ENCODE peak calls at places on chromosomes 12 and 14, in nine cellular contexts. One of them, this sample, is unnamed.

GRCh38 chr12:3520168-3520567 is 29.2 kb downstream of the PRMT8 start:
- DNase-seq in cardiac fibroblast: no peak
- DNase-seq in HL-60: no peak
- DNase-seq in fibroblast of lung: no peak
- DNase-seq in pancreas: peak; percentile 89
- DNase-seq in fibroblast of the aortic adventitia: no peak
- DNase-seq in ovary: no peak
- DNase-seq in lung: no peak
- DNase-seq in psoas muscle: peak; percentile 57
- DNase-seq in this sample: no peak

GRCh38 chr12:131418884-131419283 is 292.0 kb upstream of the SFSWAP start:
- DNase-seq in cardiac fibroblast: no peak
- DNase-seq in HL-60: no peak
- DNase-seq in fibroblast of lung: no peak
- DNase-seq in pancreas: no peak
- DNase-seq in fibroblast of the aortic adventitia: no peak
- DNase-seq in ovary: no peak
- DNase-seq in lung: no peak
- DNase-seq in psoas muscle: no peak
- DNase-seq in this sample: no peak

GRCh38 chr14:61965030-61965745 is 203.0 kb downstream of the SNAPC1 start:
- DNase-seq in cardiac fibroblast: peak; percentile 42
- DNase-seq in HL-60: no peak
- DNase-seq in fibroblast of lung: peak; percentile 96
- DNase-seq in pancreas: no peak
- DNase-seq in fibroblast of the aortic adventitia: peak; percentile 59
- DNase-seq in ovary: no peak
- DNase-seq in lung: no peak
- DNase-seq in psoas muscle: no peak
- DNase-seq in this sample: peak; percentile 92

GRCh38 chr14:89241934-89242670 is 174.9 kb downstream of the FOXN3 start:
- DNase-seq in cardiac fibroblast: no peak
- DNase-seq in HL-60: no peak
- DNase-seq in fibroblast of lung: no peak
- DNase-seq in pancreas: no peak
- DNase-seq in fibroblast of the aortic adventitia: no peak
- DNase-seq in ovary: no peak
- DNase-seq in lung: no peak
- DNase-seq in psoas muscle: no peak
- DNase-seq in this sample: no peak

GRCh38 chr12:20628388-20628787 is 66.7 kb upstream of the SLCO1C1 start:
- DNase-seq in cardiac fibroblast: no peak
- DNase-seq in HL-60: no peak
- DNase-seq in fibroblast of lung: no peak
- DNase-seq in pancreas: no peak
- DNase-seq in fibroblast of the aortic adventitia: no peak
- DNase-seq in ovary: no peak
- DNase-seq in lung: no peak
- DNase-seq in psoas muscle: no peak
- DNase-seq in this sample: no peak

GRCh38 chr14:86858043-86858442 is 1134.9 kb downstream of the GALC start:
- DNase-seq in cardiac fibroblast: peak; percentile 60
- DNase-seq in HL-60: no peak
- DNase-seq in fibroblast of lung: peak; percentile 63
- DNase-seq in pancreas: no peak
- DNase-seq in fibroblast of the aortic adventitia: peak; percentile 56
- DNase-seq in ovary: no peak
- DNase-seq in lung: no peak
- DNase-seq in psoas muscle: no peak
- DNase-seq in this sample: peak; percentile 75

GRCh38 chr12:49984960-49985359 is 12.2 kb downstream of the AQP6 start:
- DNase-seq in cardiac fibroblast: no peak
- DNase-seq in HL-60: no peak
- DNase-seq in fibroblast of lung: no peak
- DNase-seq in pancreas: no peak
- DNase-seq in fibroblast of the aortic adventitia: no peak
- DNase-seq in ovary: no peak
- DNase-seq in lung: no peak
- DNase-seq in psoas muscle: no peak
- DNase-seq in this sample: no peak

GRCh38 chr14:57848353-57848752 is 17.5 kb downstream of the SLC35F4 start:
- DNase-seq in cardiac fibroblast: no peak
- DNase-seq in HL-60: no peak
- DNase-seq in fibroblast of lung: no peak
- DNase-seq in pancreas: no peak
- DNase-seq in fibroblast of the aortic adventitia: peak; percentile 68
- DNase-seq in ovary: no peak
- DNase-seq in lung: no peak
- DNase-seq in psoas muscle: no peak
- DNase-seq in this sample: no peak

GRCh38 chr12:122893208-122894151 is 2.4 kb downstream of the VPS37B start:
- DNase-seq in cardiac fibroblast: no peak
- DNase-seq in HL-60: no peak
- DNase-seq in fibroblast of lung: no peak
- DNase-seq in pancreas: no peak
- DNase-seq in fibroblast of the aortic adventitia: no peak
- DNase-seq in ovary: no peak
- DNase-seq in lung: no peak
- DNase-seq in psoas muscle: no peak
- DNase-seq in this sample: no peak

GRCh38 chr12:122895290-122895689 is 634 bp downstream of the VPS37B start:
- DNase-seq in cardiac fibroblast: no peak
- DNase-seq in HL-60: no peak
- DNase-seq in fibroblast of lung: no peak
- DNase-seq in pancreas: no peak
- DNase-seq in fibroblast of the aortic adventitia: no peak
- DNase-seq in ovary: no peak
- DNase-seq in lung: no peak
- DNase-seq in psoas muscle: no peak
- DNase-seq in this sample: peak; percentile 53

GRCh38 chr12:122889658-122890561 is 6.0 kb downstream of the VPS37B start:
- DNase-seq in cardiac fibroblast: no peak
- DNase-seq in HL-60: peak; percentile 73
- DNase-seq in fibroblast of lung: no peak
- DNase-seq in pancreas: no peak
- DNase-seq in fibroblast of the aortic adventitia: no peak
- DNase-seq in ovary: no peak
- DNase-seq in lung: no peak
- DNase-seq in psoas muscle: no peak
- DNase-seq in this sample: no peak

GRCh38 chr12:122894173-122895121 is 1.5 kb downstream of the VPS37B start:
- DNase-seq in cardiac fibroblast: no peak
- DNase-seq in HL-60: no peak
- DNase-seq in fibroblast of lung: no peak
- DNase-seq in pancreas: no peak
- DNase-seq in fibroblast of the aortic adventitia: no peak
- DNase-seq in ovary: no peak
- DNase-seq in lung: peak; percentile 76
- DNase-seq in psoas muscle: no peak
- DNase-seq in this sample: no peak

GRCh38 chr12:122891661-122892525 is 4.0 kb downstream of the VPS37B start:
- DNase-seq in cardiac fibroblast: peak; percentile 64
- DNase-seq in HL-60: peak; percentile 60
- DNase-seq in fibroblast of lung: peak; percentile 75
- DNase-seq in pancreas: no peak
- DNase-seq in fibroblast of the aortic adventitia: no peak
- DNase-seq in ovary: no peak
- DNase-seq in lung: no peak
- DNase-seq in psoas muscle: no peak
- DNase-seq in this sample: peak; percentile 74
- H3K4me3 ChIP-seq in cardiac fibroblast: peak overlapping the region; percentile 31
- H3K4me3 ChIP-seq in HL-60: no peak overlapping the region
- H3K4me3 ChIP-seq in fibroblast of lung: no peak overlapping the region
- H3K4me3 ChIP-seq in pancreas: no peak overlapping the region
- H3K4me3 ChIP-seq in fibroblast of the aortic adventitia: no peak overlapping the region
- H3K4me3 ChIP-seq in ovary: no peak overlapping the region
- H3K4me3 ChIP-seq in lung: no peak overlapping the region
- H3K4me3 ChIP-seq in psoas muscle: peak overlapping the region; percentile 33
- H3K4me3 ChIP-seq in this sample: peak overlapping the region; percentile 69

GRCh38 chr14:103915616-103916015 is 12.6 kb upstream of the TDRD9 start:
- DNase-seq in cardiac fibroblast: no peak
- DNase-seq in HL-60: no peak
- DNase-seq in fibroblast of lung: no peak
- DNase-seq in pancreas: no peak
- DNase-seq in fibroblast of the aortic adventitia: no peak
- DNase-seq in ovary: no peak
- DNase-seq in lung: no peak
- DNase-seq in psoas muscle: no peak
- DNase-seq in this sample: no peak

GRCh38 chr14:103925316-103925715 is 2.9 kb upstream of the TDRD9 start:
- DNase-seq in cardiac fibroblast: no peak
- DNase-seq in HL-60: peak; percentile 70
- DNase-seq in fibroblast of lung: no peak
- DNase-seq in pancreas: no peak
- DNase-seq in fibroblast of the aortic adventitia: no peak
- DNase-seq in ovary: no peak
- DNase-seq in lung: no peak
- DNase-seq in psoas muscle: no peak
- DNase-seq in this sample: no peak

GRCh38 chr14:103923863-103924262 is 4.4 kb upstream of the TDRD9 start:
- DNase-seq in cardiac fibroblast: peak; percentile 16
- DNase-seq in HL-60: no peak
- DNase-seq in fibroblast of lung: no peak
- DNase-seq in pancreas: no peak
- DNase-seq in fibroblast of the aortic adventitia: no peak
- DNase-seq in ovary: no peak
- DNase-seq in lung: no peak
- DNase-seq in psoas muscle: no peak
- DNase-seq in this sample: no peak

GRCh38 chr14:103916636-103917262 is 11.5 kb upstream of the TDRD9 start:
- DNase-seq in cardiac fibroblast: no peak
- DNase-seq in HL-60: no peak
- DNase-seq in fibroblast of lung: no peak
- DNase-seq in pancreas: no peak
- DNase-seq in fibroblast of the aortic adventitia: peak; percentile 58
- DNase-seq in ovary: no peak
- DNase-seq in lung: no peak
- DNase-seq in psoas muscle: no peak
- DNase-seq in this sample: no peak

DNA sequence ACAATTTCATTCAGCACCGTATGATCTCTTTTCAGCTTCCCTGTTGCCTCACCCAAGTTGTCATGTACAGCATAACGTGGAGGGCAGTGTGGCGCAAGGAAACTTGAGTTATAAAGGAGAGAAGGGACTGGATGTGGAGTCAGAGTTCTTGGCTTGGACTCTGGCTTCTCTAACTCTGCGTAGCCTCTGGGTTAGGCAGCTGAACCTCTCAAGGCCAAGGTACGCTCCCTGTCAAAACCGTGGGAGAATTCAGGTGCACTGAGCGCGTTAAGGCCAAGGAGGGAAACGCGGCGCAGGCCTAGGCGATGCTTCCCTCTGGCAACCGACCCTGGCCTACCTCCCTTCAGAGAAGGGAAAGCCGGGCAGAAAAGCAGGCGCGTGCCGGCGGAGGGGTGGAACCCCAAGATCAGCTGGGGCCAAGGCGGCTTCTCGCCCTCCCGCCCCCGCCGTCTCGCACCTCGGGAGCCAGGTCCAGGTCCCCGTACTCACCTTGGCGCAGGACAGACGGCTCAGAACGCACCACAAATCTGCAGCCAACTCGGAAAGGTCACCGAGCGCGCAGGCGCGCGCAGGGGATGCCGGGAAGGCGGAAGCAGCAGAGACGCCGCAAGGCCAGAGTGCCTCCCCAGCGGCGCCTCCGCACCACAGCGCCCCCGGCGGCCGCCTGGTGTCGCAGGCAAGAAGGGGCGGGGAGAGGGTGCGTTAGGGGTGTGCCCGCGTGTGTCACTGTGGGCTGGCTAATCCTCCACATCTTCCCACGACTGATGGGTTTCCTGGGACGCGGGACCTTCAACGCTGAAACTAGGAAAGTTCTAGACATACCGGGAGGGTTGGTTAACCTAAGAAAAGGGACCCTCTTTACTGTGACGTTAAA is 7.0 kb upstream of the TDRD9 start:
- DNase-seq in cardiac fibroblast: peak; percentile 93
- DNase-seq in HL-60: peak; percentile 92
- DNase-seq in fibroblast of lung: peak; percentile 89
- DNase-seq in pancreas: peak; percentile 97
- DNase-seq in fibroblast of the aortic adventitia: peak; percentile 84
- DNase-seq in ovary: peak; percentile 94
- DNase-seq in lung: peak; percentile 92
- DNase-seq in psoas muscle: peak; percentile 97
- DNase-seq in this sample: peak; percentile 96
- H3K4me3 ChIP-seq in cardiac fibroblast: peak overlapping the region; percentile 99
- H3K4me3 ChIP-seq in HL-60: peak overlapping the region; percentile 69
- H3K4me3 ChIP-seq in fibroblast of lung: peak overlapping the region; percentile 83
- H3K4me3 ChIP-seq in pancreas: peak overlapping the region; percentile 85
- H3K4me3 ChIP-seq in fibroblast of the aortic adventitia: peak overlapping the region; percentile 98
- H3K4me3 ChIP-seq in ovary: peak overlapping the region; percentile 79
- H3K4me3 ChIP-seq in lung: peak overlapping the region; percentile 93
- H3K4me3 ChIP-seq in psoas muscle: peak overlapping the region; percentile 100
- H3K4me3 ChIP-seq in this sample: peak overlapping the region; percentile 96

GRCh38 chr14:53106768-53107167 is 46.4 kb downstream of the DDHD1 start:
- DNase-seq in cardiac fibroblast: no peak
- DNase-seq in HL-60: no peak
- DNase-seq in fibroblast of lung: no peak
- DNase-seq in pancreas: no peak
- DNase-seq in fibroblast of the aortic adventitia: no peak
- DNase-seq in ovary: no peak
- DNase-seq in lung: no peak
- DNase-seq in psoas muscle: no peak
- DNase-seq in this sample: no peak

GRCh38 chr14:53109028-53109687 is 44.0 kb downstream of the DDHD1 start:
- DNase-seq in cardiac fibroblast: no peak
- DNase-seq in HL-60: peak; percentile 14
- DNase-seq in fibroblast of lung: no peak
- DNase-seq in pancreas: no peak
- DNase-seq in fibroblast of the aortic adventitia: no peak
- DNase-seq in ovary: no peak
- DNase-seq in lung: no peak
- DNase-seq in psoas muscle: no peak
- DNase-seq in this sample: no peak

GRCh38 chr14:53109688-53110041 is 43.5 kb downstream of the DDHD1 start:
- DNase-seq in cardiac fibroblast: no peak
- DNase-seq in HL-60: no peak
- DNase-seq in fibroblast of lung: no peak
- DNase-seq in pancreas: no peak
- DNase-seq in fibroblast of the aortic adventitia: no peak
- DNase-seq in ovary: no peak
- DNase-seq in lung: no peak
- DNase-seq in psoas muscle: no peak
- DNase-seq in this sample: no peak

GRCh38 chr14:53110103-53110502 is 43.0 kb downstream of the DDHD1 start:
- DNase-seq in cardiac fibroblast: no peak
- DNase-seq in HL-60: no peak
- DNase-seq in fibroblast of lung: no peak
- DNase-seq in pancreas: no peak
- DNase-seq in fibroblast of the aortic adventitia: no peak
- DNase-seq in ovary: no peak
- DNase-seq in lung: no peak
- DNase-seq in psoas muscle: no peak
- DNase-seq in this sample: no peak

GRCh38 chr14:53108292-53108937 is 44.7 kb downstream of the DDHD1 start:
- DNase-seq in cardiac fibroblast: no peak
- DNase-seq in HL-60: no peak
- DNase-seq in fibroblast of lung: no peak
- DNase-seq in pancreas: no peak
- DNase-seq in fibroblast of the aortic adventitia: no peak
- DNase-seq in ovary: no peak
- DNase-seq in lung: no peak
- DNase-seq in psoas muscle: no peak
- DNase-seq in this sample: no peak
- H3K4me3 ChIP-seq in cardiac fibroblast: no peak overlapping the region
- H3K4me3 ChIP-seq in HL-60: peak overlapping the region; percentile 17
- H3K4me3 ChIP-seq in fibroblast of lung: peak overlapping the region; percentile 19
- H3K4me3 ChIP-seq in pancreas: no peak overlapping the region
- H3K4me3 ChIP-seq in fibroblast of the aortic adventitia: no peak overlapping the region
- H3K4me3 ChIP-seq in ovary: no peak overlapping the region
- H3K4me3 ChIP-seq in lung: no peak overlapping the region
- H3K4me3 ChIP-seq in psoas muscle: peak overlapping the region; percentile 49
- H3K4me3 ChIP-seq in this sample: peak overlapping the region; percentile 54

DNA sequence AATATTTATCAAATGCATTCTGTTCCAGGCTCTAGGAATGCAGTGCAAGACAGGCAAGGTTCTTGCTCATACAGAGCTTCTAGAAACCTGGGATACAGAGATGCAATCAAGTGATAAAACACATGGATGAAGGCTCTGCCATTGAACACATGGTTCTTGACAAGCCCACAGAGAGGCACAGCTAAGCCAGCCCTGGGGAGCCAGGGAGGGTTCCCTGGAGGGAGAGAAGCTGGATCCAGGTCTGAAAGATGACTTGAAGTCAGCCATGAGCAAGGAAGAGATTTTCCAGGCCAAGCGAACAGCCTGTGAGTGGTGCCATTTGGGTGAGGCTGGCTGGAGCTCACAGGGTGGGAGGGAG is 66.2 kb downstream of the IRF2BPL start:
- DNase-seq in cardiac fibroblast: no peak
- DNase-seq in HL-60: no peak
- DNase-seq in fibroblast of lung: no peak
- DNase-seq in pancreas: no peak
- DNase-seq in fibroblast of the aortic adventitia: no peak
- DNase-seq in ovary: no peak
- DNase-seq in lung: no peak
- DNase-seq in psoas muscle: no peak
- DNase-seq in this sample: peak; percentile 51
- H3K4me3 ChIP-seq in cardiac fibroblast: peak overlapping the region; percentile 35
- H3K4me3 ChIP-seq in HL-60: peak overlapping the region; percentile 36
- H3K4me3 ChIP-seq in fibroblast of lung: peak overlapping the region; percentile 40
- H3K4me3 ChIP-seq in pancreas: peak overlapping the region; percentile 35
- H3K4me3 ChIP-seq in fibroblast of the aortic adventitia: peak overlapping the region; percentile 52
- H3K4me3 ChIP-seq in ovary: peak overlapping the region; percentile 50
- H3K4me3 ChIP-seq in lung: no peak overlapping the region
- H3K4me3 ChIP-seq in psoas muscle: peak overlapping the region; percentile 65
- H3K4me3 ChIP-seq in this sample: peak overlapping the region; percentile 83